ENCODE peak calls at places on chromosomes 2 and 18, in four cellular contexts. Y is A549, X is tibial nerve, T is AG10803. S is an unnamed sample.

GRCh38 chr2:37566517-37566961 is 104.9 kb downstream of the CDC42EP3 start:
- DNase-seq in Y (no peak), X (no peak), T (peak), S (no peak)

GRCh38 chr2:237414056-237414661 is at the start of gene COL6A3:
- DNase-seq in Y (no peak), X (peak), T (peak), S (no peak)

GRCh38 chr2:65153515-65153914 is 23.6 kb upstream of the RAB1A start:
- DNase-seq in Y (no peak), X (no peak), T (no peak), S (no peak)

GRCh38 chr2:193267496-193268002 is 1072.8 kb upstream of the TMEFF2 start:
- DNase-seq in Y (no peak), X (no peak), T (no peak), S (no peak)

GRCh38 chr18:21834301-21834660 is 93.7 kb downstream of the MIB1 start:
- DNase-seq in Y (no peak), X (no peak), T (no peak), S (no peak)

GRCh38 chr2:59806486-59806885 is 747.0 kb downstream of the BCL11A start:
- DNase-seq in Y (no peak), X (no peak), T (no peak), S (no peak)

GRCh38 chr18:45783097-45784075 is 42.1 kb upstream of the SIGLEC15 start:
- DNase-seq in Y (no peak), X (no peak), T (peak), S (no peak)

GRCh38 chr2:213232649-213233437 is 51.4 kb upstream of the SPAG16 start:
- DNase-seq in Y (no peak), X (no peak), T (peak), S (peak)

GRCh38 chr2:208354964-208355381 is 51.6 kb upstream of the PTH2R start:
- DNase-seq in Y (no peak), X (no peak), T (no peak), S (no peak)

GRCh38 chr2:54942373-54942772 is 107.9 kb downstream of the RTN4 start:
- DNase-seq in Y (no peak), X (no peak), T (no peak), S (no peak)

GRCh38 chr2:201882353-201883095 is 76.2 kb downstream of the CDK15 start:
- DNase-seq in Y (no peak), X (no peak), T (peak), S (no peak)

GRCh38 chr2:160270571-160271113 is 70.6 kb upstream of the ITGB6 start:
- DNase-seq in Y (peak), X (no peak), T (peak), S (no peak)

GRCh38 chr2:47783491-47784330 is 766 bp downstream of the MSH6 start:
- DNase-seq in Y (peak), X (peak), T (peak), S (peak)

GRCh38 chr2:31233216-31233615 is 736 bp upstream of the EHD3 start:
- DNase-seq in Y (no peak), X (no peak), T (no peak), S (no peak)

GRCh38 chr2:16047701-16048100 is 107.4 kb downstream of the MYCN start:
- DNase-seq in Y (no peak), X (no peak), T (no peak), S (no peak)

GRCh38 chr2:104750061-104750460 is 103.9 kb upstream of the POU3F3 start:
- DNase-seq in Y (no peak), X (no peak), T (no peak), S (no peak)

GRCh38 chr2:176105078-176105726 is 1.9 kb upstream of the HOXD11 start:
- DNase-seq in Y (no peak), X (no peak), T (no peak), S (no peak)

GRCh38 chr2:170258382-170258781 is 80.4 kb downstream of the MYO3B start:
- DNase-seq in Y (no peak), X (no peak), T (no peak), S (no peak)

GRCh38 chr2:218465987-218466633 is 47.2 kb downstream of the VIL1 start:
- DNase-seq in Y (no peak), X (no peak), T (peak), S (no peak)

GRCh38 chr2:13638181-13638580 is 921.4 kb downstream of the TRIB2 start:
- DNase-seq in Y (no peak), X (no peak), T (peak), S (no peak)

GRCh38 chr2:55010149-55010591 is 40.1 kb downstream of the RTN4 start:
- DNase-seq in Y (peak), X (no peak), T (peak), S (peak)

GRCh38 chr2:25173719-25174118 is 5.3 kb upstream of the POMC start:
- DNase-seq in Y (no peak), X (no peak), T (no peak), S (no peak)

GRCh38 chr2:157246212-157247067 is 11.1 kb upstream of the GALNT5 start:
- DNase-seq in Y (peak), X (no peak), T (peak), S (peak)

GRCh38 chr18:39801848-39802247 is 2153.2 kb upstream of the PIK3C3 start:
- DNase-seq in Y (no peak), X (no peak), T (no peak), S (no peak)

GRCh38 chr18:41767960-41768359 is 187.1 kb upstream of the PIK3C3 start:
- DNase-seq in Y (no peak), X (no peak), T (peak), S (peak)

GRCh38 chr2:234674781-234675201 is 177.9 kb upstream of the ARL4C start:
- DNase-seq in Y (no peak), X (no peak), T (peak), S (no peak)

GRCh38 chr2:239640676-239641580 is 240.1 kb upstream of the HDAC4 start:
- DNase-seq in Y (no peak), X (no peak), T (no peak), S (no peak)

GRCh38 chr2:20537423-20538307 is 90.8 kb downstream of the RHOB start:
- DNase-seq in Y (no peak), X (no peak), T (no peak), S (no peak)

GRCh38 chr18:36284671-36285295 is 12.7 kb upstream of the FHOD3 start:
- DNase-seq in Y (peak), X (no peak), T (peak), S (peak)

GRCh38 chr2:136171223-136171622 is 53.3 kb upstream of the CXCR4 start:
- DNase-seq in Y (no peak), X (no peak), T (no peak), S (no peak)

GRCh38 chr2:230664128-230664527 is 48.5 kb upstream of the CAB39 start:
- DNase-seq in Y (no peak), X (no peak), T (peak), S (no peak)

GRCh38 chr2:112151275-112151674 is 13.1 kb downstream of the FBLN7 start:
- DNase-seq in Y (no peak), X (no peak), T (no peak), S (no peak)

GRCh38 chr2:88596141-88596830 is 31.0 kb downstream of the EIF2AK3 start:
- DNase-seq in Y (no peak), X (no peak), T (no peak), S (no peak)

GRCh38 chr2:8822218-8822617 is 15.2 kb downstream of the KIDINS220 start:
- DNase-seq in Y (no peak), X (no peak), T (peak), S (no peak)

GRCh38 chr2:39124000-39124769 is 3.3 kb upstream of the SOS1 start:
- DNase-seq in Y (peak), X (peak), T (peak), S (peak)

GRCh38 chr2:122451040-122451439 is 695.6 kb downstream of the TSN start:
- DNase-seq in Y (no peak), X (no peak), T (peak), S (peak)
- TF ChIP-seq CTCF in Y (no peak), X (no peak), T (peak), S (peak)

DNA sequence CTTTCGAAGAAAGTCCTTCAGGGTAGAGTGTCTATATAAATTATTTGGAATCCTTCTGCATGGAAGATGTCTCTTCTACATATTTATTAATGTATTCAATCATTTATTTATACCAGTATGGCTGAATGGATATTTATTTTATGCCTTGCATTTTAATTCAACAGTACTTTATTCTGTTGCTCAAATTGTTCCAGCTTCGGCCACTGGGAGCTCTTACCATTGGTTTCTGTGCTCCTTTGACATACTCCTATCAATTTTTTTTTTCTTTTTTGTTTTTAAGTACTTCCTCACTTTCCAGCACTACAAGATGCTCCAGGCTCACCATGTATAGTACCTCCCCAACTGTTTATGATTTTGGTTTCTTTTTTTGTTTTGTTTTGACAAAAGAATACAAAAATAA is 39.4 kb upstream of the WIPF1 start:
- DNase-seq in Y (no peak), X (no peak), T (no peak), S (no peak)
- TF ChIP-seq CTCF in Y (no peak), X (no peak), T (peak), S (no peak)

GRCh38 chr2:42906557-42907380 is 114.4 kb upstream of the HAAO start:
- DNase-seq in Y (no peak), X (peak), T (peak), S (no peak)

GRCh38 chr2:42906115-42906556 is 113.8 kb upstream of the HAAO start:
- DNase-seq in Y (no peak), X (no peak), T (no peak), S (no peak)

GRCh38 chr2:42904576-42904876 is 112.1 kb upstream of the HAAO start:
- DNase-seq in Y (no peak), X (no peak), T (no peak), S (no peak)

GRCh38 chr2:42903821-42904575 is 111.6 kb upstream of the HAAO start:
- DNase-seq in Y (no peak), X (no peak), T (no peak), S (no peak)

GRCh38 chr2:42905341-42906114 is 113.1 kb upstream of the HAAO start:
- DNase-seq in Y (no peak), X (no peak), T (peak), S (no peak)
- TF ChIP-seq CTCF in Y (no peak), X (no peak), T (peak), S (no peak)

GRCh38 chr2:24046930-24047702 is at the start of gene WDCP:
- DNase-seq in Y (peak), X (peak), T (peak), S (peak)
- TF ChIP-seq CTCF in Y (no peak), X (no peak), T (no peak), S (no peak)

DNA sequence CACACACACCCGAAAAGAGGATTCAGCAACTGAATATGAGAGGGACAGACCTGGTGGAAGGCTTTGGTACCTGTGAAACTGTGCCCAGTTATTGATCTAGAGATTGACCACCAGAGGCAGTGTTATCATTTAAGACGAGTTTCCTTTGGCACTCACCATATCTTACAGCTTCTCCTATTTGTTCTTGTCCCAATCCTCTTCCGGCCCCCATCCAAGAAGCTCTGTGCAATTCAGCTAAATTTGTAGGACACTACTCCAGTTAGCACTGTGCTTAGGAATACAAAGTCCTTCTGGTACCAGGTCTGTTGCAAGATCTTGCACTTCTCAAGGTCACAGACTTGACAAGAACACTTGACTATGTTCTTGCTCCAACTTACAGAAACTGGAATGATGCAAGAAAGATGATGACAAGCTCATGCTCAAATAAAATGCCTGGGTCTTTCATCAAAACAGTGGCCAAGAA is 177.7 kb downstream of the TMEM247 start:
- DNase-seq in Y (peak), X (peak), T (peak), S (peak)
- TF ChIP-seq CTCF in Y (peak), X (peak), T (peak), S (peak)

GRCh38 chr2:1115843-1116539 is 165.3 kb downstream of the SNTG2 start:
- DNase-seq in Y (no peak), X (no peak), T (no peak), S (peak)
- TF ChIP-seq CTCF in Y (no peak), X (no peak), T (no peak), S (no peak)